ENCODE peak calls at places on chromosome 3, in six cellular contexts. O is brain microvascular endothelial cell, G is PC-9, U is lower lobe of right lung, L is left ventricle myocardium inferior, M is uterus. B is an unnamed sample.

GRCh38 chr3:80232760-80233159 is 465.0 kb upstream of the ROBO1 start:
- DNase-seq in O (peak; percentile 97), G (peak; percentile 17), U (no peak), L (no peak), M (no peak), B (no peak)

GRCh38 chr3:71051893-71052687 is 531.4 kb downstream of the FOXP1 start:
- DNase-seq in O (no peak), G (no peak), U (no peak), L (no peak), M (no peak), B (no peak)

GRCh38 chr3:155316450-155316849 is 23.0 kb upstream of the STRIT1 start:
- DNase-seq in O (no peak), G (no peak), U (no peak), L (no peak), M (no peak), B (no peak)

GRCh38 chr3:29511701-29512100 is 230.8 kb downstream of the RBMS3 start:
- DNase-seq in O (no peak), G (no peak), U (no peak), L (no peak), M (no peak), B (no peak)

GRCh38 chr3:23320586-23321570 is 117.8 kb downstream of the UBE2E2 start:
- DNase-seq in O (no peak), G (peak; percentile 15), U (no peak), L (no peak), M (no peak), B (no peak)

GRCh38 chr3:67196677-67197076 is 198.6 kb downstream of the KBTBD8 start:
- DNase-seq in O (no peak), G (no peak), U (no peak), L (no peak), M (no peak), B (no peak)

GRCh38 chr3:50254577-50255250 is 14.2 kb upstream of the SEMA3B start:
- DNase-seq in O (peak; percentile 52), G (no peak), U (peak; percentile 86), L (peak; percentile 79), M (no peak), B (peak; percentile 63)

GRCh38 chr3:61562810-61563613 is 1.6 kb downstream of the PTPRG start:
- DNase-seq in O (no peak), G (no peak), U (peak; percentile 50), L (peak; percentile 45), M (peak; percentile 37), B (peak; percentile 18)

GRCh38 chr3:140736863-140737460 is 59.1 kb downstream of the TRIM42 start:
- DNase-seq in O (peak; percentile 62), G (peak; percentile 65), U (no peak), L (peak; percentile 61), M (peak; percentile 39), B (peak; percentile 66)

GRCh38 chr3:161274691-161275298 is 53.7 kb downstream of the NMD3 start:
- DNase-seq in O (peak; percentile 65), G (peak; percentile 43), U (no peak), L (no peak), M (no peak), B (no peak)

GRCh38 chr3:129001101-129001816 is at the start of gene EFCC1:
- DNase-seq in O (no peak), G (no peak), U (peak; percentile 71), L (peak; percentile 85), M (peak; percentile 79), B (no peak)

GRCh38 chr3:130800829-130801228 is 54.2 kb upstream of the PIK3R4 start:
- DNase-seq in O (no peak), G (no peak), U (no peak), L (no peak), M (no peak), B (no peak)

GRCh38 chr3:164306042-164306441 is 772.3 kb downstream of the SI start:
- DNase-seq in O (no peak), G (no peak), U (no peak), L (no peak), M (no peak), B (no peak)

GRCh38 chr3:196569003-196569516 is 600 bp downstream of the FBXO45 start:
- DNase-seq in O (peak; percentile 11), G (peak; percentile 56), U (peak; percentile 72), L (peak; percentile 17), M (no peak), B (no peak)

GRCh38 chr3:60282840-60283239 is 968.4 kb downstream of the FHIT start:
- DNase-seq in O (no peak), G (no peak), U (no peak), L (no peak), M (no peak), B (no peak)

GRCh38 chr3:34263014-34263714 is 464.7 kb downstream of the PDCD6IP start:
- DNase-seq in O (no peak), G (no peak), U (no peak), L (no peak), M (no peak), B (no peak)

GRCh38 chr3:141124715-141125114 is 73.6 kb downstream of the SPSB4 start:
- DNase-seq in O (no peak), G (no peak), U (no peak), L (no peak), M (no peak), B (no peak)

GRCh38 chr3:171935261-171936123 is 92.3 kb downstream of the TMEM212 start:
- DNase-seq in O (no peak), G (no peak), U (no peak), L (no peak), M (no peak), B (no peak)

GRCh38 chr3:144810150-144810549 is 838.5 kb downstream of the DIPK2A start:
- DNase-seq in O (no peak), G (no peak), U (no peak), L (no peak), M (no peak), B (no peak)

GRCh38 chr3:10968390-10968789 is 24.2 kb upstream of the SLC6A1 start:
- DNase-seq in O (no peak), G (no peak), U (no peak), L (no peak), M (no peak), B (no peak)

GRCh38 chr3:41190509-41191284 is 8.6 kb upstream of the CTNNB1 start:
- DNase-seq in O (no peak), G (no peak), U (no peak), L (no peak), M (no peak), B (no peak)

GRCh38 chr3:19885468-19885867 is 48.5 kb downstream of the EFHB start:
- DNase-seq in O (peak; percentile 6), G (no peak), U (no peak), L (no peak), M (no peak), B (no peak)

DNA sequence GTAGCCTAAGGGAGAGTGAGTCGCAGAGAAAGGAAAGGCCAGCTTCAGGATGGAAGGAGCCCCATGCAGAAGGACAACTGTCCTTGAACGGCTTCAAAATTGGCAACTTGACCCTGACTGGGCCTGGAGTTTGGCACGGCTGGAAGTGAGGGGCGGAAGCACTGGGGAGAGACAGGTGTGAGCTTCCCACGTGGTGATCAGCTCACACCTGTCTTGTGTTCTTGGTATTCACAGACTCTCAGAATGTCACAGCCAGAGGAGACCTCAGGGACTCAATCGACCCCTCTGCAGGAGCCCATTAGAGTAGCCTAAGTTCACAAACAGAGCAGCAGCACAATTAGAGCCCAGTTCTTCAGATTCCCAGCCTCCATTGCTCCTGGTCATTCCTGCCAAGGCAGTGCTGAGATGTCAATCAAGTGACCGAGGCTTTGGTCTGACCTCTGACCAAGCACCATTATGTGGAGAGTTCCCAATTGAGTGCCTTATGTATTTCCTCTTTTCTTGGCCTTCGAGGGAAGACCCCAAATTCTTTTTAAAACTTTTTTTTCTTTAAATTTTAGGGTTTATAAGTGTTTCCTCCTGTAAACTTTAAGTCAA is 41.4 kb upstream of the ETV5 start:
- DNase-seq in O (no peak), G (no peak), U (no peak), L (no peak), M (no peak), B (no peak)
- H3K4me3 ChIP-seq in O (no peak overlapping the region), G (no peak overlapping the region), U (no peak overlapping the region), L (no peak overlapping the region), M (no peak overlapping the region), B (no peak overlapping the region)

GRCh38 chr3:113276581-113277080 is 65.3 kb downstream of the BOC start:
- DNase-seq in O (no peak), G (no peak), U (no peak), L (no peak), M (no peak), B (no peak)

GRCh38 chr3:113274425-113274824 is 63.1 kb downstream of the BOC start:
- DNase-seq in O (no peak), G (no peak), U (no peak), L (no peak), M (peak; percentile 17), B (no peak)

GRCh38 chr3:113277414-113277813 is 66.1 kb downstream of the BOC start:
- DNase-seq in O (no peak), G (no peak), U (no peak), L (no peak), M (no peak), B (no peak)

GRCh38 chr3:113274959-113275556 is 63.7 kb downstream of the BOC start:
- DNase-seq in O (no peak), G (no peak), U (no peak), L (no peak), M (no peak), B (no peak)

GRCh38 chr3:113275876-113276580 is 64.7 kb downstream of the BOC start:
- DNase-seq in O (peak; percentile 53), G (peak; percentile 82), U (no peak), L (peak; percentile 44), M (no peak), B (peak; percentile 60)
- H3K4me3 ChIP-seq in O (peak overlapping the region; percentile 38), G (no peak overlapping the region), U (peak overlapping the region; percentile 18), L (peak overlapping the region; percentile 46), M (no peak overlapping the region), B (peak overlapping the region; percentile 22)

DNA sequence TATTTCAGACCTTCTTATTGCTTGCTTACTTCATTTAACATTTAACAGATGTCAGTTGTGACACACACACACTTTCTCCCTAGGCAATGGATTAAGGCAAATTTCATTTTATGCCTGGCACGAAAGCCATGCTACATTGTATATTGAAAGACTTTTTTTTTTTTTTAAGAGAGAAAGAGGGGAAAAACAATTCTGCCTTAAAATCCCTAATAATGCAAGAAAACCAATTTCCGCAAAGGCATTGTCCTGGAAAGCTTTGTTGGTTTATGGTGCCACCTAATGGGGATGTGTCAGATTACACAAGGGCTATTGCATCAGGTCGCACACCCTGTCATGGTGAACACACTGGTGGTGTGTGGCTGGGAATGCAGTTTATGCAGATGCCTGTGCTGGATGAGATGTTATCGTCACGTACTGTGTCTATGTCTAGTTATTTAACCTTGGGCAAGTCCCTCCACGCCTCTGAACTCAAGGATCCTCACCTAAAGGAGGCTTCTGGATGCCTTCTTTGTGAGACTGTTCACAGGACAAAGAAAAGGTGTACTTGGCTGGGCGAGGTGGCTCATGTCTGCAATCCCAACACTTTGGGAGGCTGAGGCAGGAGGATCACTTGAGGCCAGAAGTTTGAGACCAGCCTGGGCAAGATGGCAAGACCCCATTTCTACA is 37.3 kb upstream of the RFTN1 start:
- DNase-seq in O (peak; percentile 90), G (peak; percentile 61), U (no peak), L (no peak), M (peak; percentile 61), B (peak; percentile 48)
- H3K4me3 ChIP-seq in O (no peak overlapping the region), G (no peak overlapping the region), U (peak overlapping the region; percentile 7), L (peak overlapping the region; percentile 42), M (no peak overlapping the region), B (peak overlapping the region; percentile 16)

DNA sequence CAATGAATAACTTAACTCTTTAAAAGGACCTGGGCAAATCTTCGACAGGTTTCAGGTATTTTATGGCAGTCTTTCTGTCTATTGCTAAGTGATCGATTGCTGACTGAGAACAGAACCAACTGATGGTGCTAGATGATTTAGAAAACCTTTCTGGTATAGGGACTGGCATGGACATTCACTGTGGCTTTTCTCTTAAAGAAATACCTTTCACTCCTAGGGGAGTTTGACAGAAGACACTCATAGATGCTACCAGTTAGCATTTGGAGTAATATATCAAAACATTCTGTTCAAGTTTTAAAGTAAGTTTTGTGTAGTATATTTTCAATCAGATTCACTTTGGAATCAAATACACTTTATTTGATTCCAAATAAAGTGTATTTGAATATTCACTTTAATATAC is 692 bp downstream of the PPARG start:
- DNase-seq in O (no peak), G (no peak), U (no peak), L (no peak), M (no peak), B (no peak)
- H3K4me3 ChIP-seq in O (peak overlapping the region; percentile 12), G (peak overlapping the region; percentile 85), U (peak overlapping the region; percentile 75), L (peak overlapping the region; percentile 93), M (no peak overlapping the region), B (peak overlapping the region; percentile 56)

B was measured in tibial nerve.